ENCODE peak calls at places on chromosomes 5 and 9, in five cellular contexts. One of them, this sample, is unnamed.
A peak's percentile ranks its signal among the peaks of the same experiment; 100 is the strongest.

GRCh38 chr5:53783624-53784228 is 223.3 kb downstream of the NDUFS4 start:
- DNase-seq in stimulated activated CD4-positive, alpha-beta T cell treated with anti-CD3 and anti-CD28 coated beads, Interleukin-4, amount 100 ng/mL, for 24 hours: no peak
- DNase-seq in left colon: no peak
- DNase-seq in fibroblast of mammary gland: no peak
- DNase-seq in AG08396: no peak
- DNase-seq in this sample: no peak

GRCh38 chr9:14482856-14483255 is 168.9 kb upstream of the NFIB start:
- DNase-seq in fibroblast of mammary gland: no peak
- DNase-seq in AG08396: no peak
- DNase-seq in left colon: no peak
- DNase-seq in stimulated activated CD4-positive, alpha-beta T cell treated with anti-CD3 and anti-CD28 coated beads, Interleukin-4, amount 100 ng/mL, for 24 hours: no peak
- DNase-seq in this sample: no peak

GRCh38 chr5:173634465-173634983 is 18.1 kb upstream of the BOD1 start:
- DNase-seq in left colon: no peak
- DNase-seq in fibroblast of mammary gland: no peak
- DNase-seq in stimulated activated CD4-positive, alpha-beta T cell treated with anti-CD3 and anti-CD28 coated beads, Interleukin-4, amount 100 ng/mL, for 24 hours: no peak
- DNase-seq in AG08396: no peak
- DNase-seq in this sample: no peak

GRCh38 chr5:74316064-74316586 is 324.4 kb downstream of the ENC1 start:
- DNase-seq in stimulated activated CD4-positive, alpha-beta T cell treated with anti-CD3 and anti-CD28 coated beads, Interleukin-4, amount 100 ng/mL, for 24 hours: peak; percentile 27
- DNase-seq in fibroblast of mammary gland: peak; percentile 95
- DNase-seq in left colon: no peak
- DNase-seq in AG08396: peak; percentile 81
- DNase-seq in this sample: no peak

GRCh38 chr9:35930990-35931389 is 21.7 kb downstream of the SPAAR start:
- DNase-seq in stimulated activated CD4-positive, alpha-beta T cell treated with anti-CD3 and anti-CD28 coated beads, Interleukin-4, amount 100 ng/mL, for 24 hours: no peak
- DNase-seq in fibroblast of mammary gland: no peak
- DNase-seq in left colon: no peak
- DNase-seq in AG08396: no peak
- DNase-seq in this sample: no peak

GRCh38 chr5:69341520-69342161 is 9.0 kb upstream of the CCDC125 start:
- DNase-seq in left colon: no peak
- DNase-seq in fibroblast of mammary gland: peak; percentile 23
- DNase-seq in stimulated activated CD4-positive, alpha-beta T cell treated with anti-CD3 and anti-CD28 coated beads, Interleukin-4, amount 100 ng/mL, for 24 hours: no peak
- DNase-seq in AG08396: no peak
- DNase-seq in this sample: no peak

GRCh38 chr5:14802541-14802940 is 69.0 kb downstream of the ANKH start:
- DNase-seq in AG08396: no peak
- DNase-seq in left colon: no peak
- DNase-seq in fibroblast of mammary gland: no peak
- DNase-seq in stimulated activated CD4-positive, alpha-beta T cell treated with anti-CD3 and anti-CD28 coated beads, Interleukin-4, amount 100 ng/mL, for 24 hours: no peak
- DNase-seq in this sample: no peak

GRCh38 chr9:87713278-87713989 is 12.5 kb upstream of the CTSL start:
- DNase-seq in fibroblast of mammary gland: peak; percentile 100
- DNase-seq in stimulated activated CD4-positive, alpha-beta T cell treated with anti-CD3 and anti-CD28 coated beads, Interleukin-4, amount 100 ng/mL, for 24 hours: peak; percentile 56
- DNase-seq in AG08396: peak; percentile 84
- DNase-seq in left colon: peak; percentile 45
- DNase-seq in this sample: peak; percentile 75

GRCh38 chr5:129716235-129717030 is 31.5 kb upstream of the MINAR2 start:
- DNase-seq in fibroblast of mammary gland: peak; percentile 52
- DNase-seq in AG08396: no peak
- DNase-seq in stimulated activated CD4-positive, alpha-beta T cell treated with anti-CD3 and anti-CD28 coated beads, Interleukin-4, amount 100 ng/mL, for 24 hours: no peak
- DNase-seq in left colon: no peak
- DNase-seq in this sample: no peak

GRCh38 chr5:149771216-149771973 is 41.3 kb downstream of the PPARGC1B start:
- DNase-seq in AG08396: no peak
- DNase-seq in fibroblast of mammary gland: no peak
- DNase-seq in left colon: no peak
- DNase-seq in stimulated activated CD4-positive, alpha-beta T cell treated with anti-CD3 and anti-CD28 coated beads, Interleukin-4, amount 100 ng/mL, for 24 hours: no peak
- DNase-seq in this sample: no peak

GRCh38 chr5:73816656-73817420 is 190.8 kb downstream of the ARHGEF28 start:
- DNase-seq in stimulated activated CD4-positive, alpha-beta T cell treated with anti-CD3 and anti-CD28 coated beads, Interleukin-4, amount 100 ng/mL, for 24 hours: no peak
- DNase-seq in AG08396: peak; percentile 29
- DNase-seq in fibroblast of mammary gland: peak; percentile 73
- DNase-seq in left colon: no peak
- DNase-seq in this sample: no peak

GRCh38 chr5:76855961-76856360 is 6.1 kb downstream of the S100Z start:
- DNase-seq in fibroblast of mammary gland: no peak
- DNase-seq in AG08396: no peak
- DNase-seq in left colon: no peak
- DNase-seq in stimulated activated CD4-positive, alpha-beta T cell treated with anti-CD3 and anti-CD28 coated beads, Interleukin-4, amount 100 ng/mL, for 24 hours: peak; percentile 20
- DNase-seq in this sample: peak; percentile 63

GRCh38 chr5:153517105-153517700 is 26.7 kb downstream of the GRIA1 start:
- DNase-seq in fibroblast of mammary gland: no peak
- DNase-seq in AG08396: no peak
- DNase-seq in left colon: no peak
- DNase-seq in stimulated activated CD4-positive, alpha-beta T cell treated with anti-CD3 and anti-CD28 coated beads, Interleukin-4, amount 100 ng/mL, for 24 hours: no peak
- DNase-seq in this sample: no peak

GRCh38 chr9:101479337-101480045 is 43.9 kb upstream of the ALDOB start:
- DNase-seq in left colon: peak; percentile 63
- DNase-seq in stimulated activated CD4-positive, alpha-beta T cell treated with anti-CD3 and anti-CD28 coated beads, Interleukin-4, amount 100 ng/mL, for 24 hours: no peak
- DNase-seq in AG08396: no peak
- DNase-seq in fibroblast of mammary gland: no peak
- DNase-seq in this sample: no peak

GRCh38 chr5:111756701-111757581 is at the start of gene NREP:
- DNase-seq in AG08396: peak; percentile 88
- DNase-seq in fibroblast of mammary gland: peak; percentile 97
- DNase-seq in left colon: peak; percentile 92
- DNase-seq in stimulated activated CD4-positive, alpha-beta T cell treated with anti-CD3 and anti-CD28 coated beads, Interleukin-4, amount 100 ng/mL, for 24 hours: peak; percentile 71
- DNase-seq in this sample: peak; percentile 80

GRCh38 chr5:24714757-24715156 is 70.0 kb upstream of the CDH10 start:
- DNase-seq in AG08396: no peak
- DNase-seq in stimulated activated CD4-positive, alpha-beta T cell treated with anti-CD3 and anti-CD28 coated beads, Interleukin-4, amount 100 ng/mL, for 24 hours: no peak
- DNase-seq in left colon: no peak
- DNase-seq in fibroblast of mammary gland: no peak
- DNase-seq in this sample: no peak

GRCh38 chr9:89674667-89675402 is 70.0 kb downstream of the GADD45G start:
- DNase-seq in fibroblast of mammary gland: peak; percentile 10
- DNase-seq in AG08396: no peak
- DNase-seq in left colon: peak; percentile 48
- DNase-seq in stimulated activated CD4-positive, alpha-beta T cell treated with anti-CD3 and anti-CD28 coated beads, Interleukin-4, amount 100 ng/mL, for 24 hours: no peak
- DNase-seq in this sample: no peak

GRCh38 chr5:2817031-2817603 is 65.6 kb upstream of the IRX2 start:
- DNase-seq in stimulated activated CD4-positive, alpha-beta T cell treated with anti-CD3 and anti-CD28 coated beads, Interleukin-4, amount 100 ng/mL, for 24 hours: no peak
- DNase-seq in fibroblast of mammary gland: no peak
- DNase-seq in left colon: no peak
- DNase-seq in AG08396: no peak
- DNase-seq in this sample: no peak

GRCh38 chr9:14538529-14538928 is 154.7 kb downstream of the ZDHHC21 start:
- DNase-seq in stimulated activated CD4-positive, alpha-beta T cell treated with anti-CD3 and anti-CD28 coated beads, Interleukin-4, amount 100 ng/mL, for 24 hours: no peak
- DNase-seq in left colon: no peak
- DNase-seq in fibroblast of mammary gland: no peak
- DNase-seq in AG08396: no peak
- DNase-seq in this sample: no peak

GRCh38 chr9:72333758-72334157 is 31.2 kb downstream of the ZFAND5 start:
- DNase-seq in AG08396: no peak
- DNase-seq in stimulated activated CD4-positive, alpha-beta T cell treated with anti-CD3 and anti-CD28 coated beads, Interleukin-4, amount 100 ng/mL, for 24 hours: no peak
- DNase-seq in left colon: no peak
- DNase-seq in fibroblast of mammary gland: no peak
- DNase-seq in this sample: no peak

GRCh38 chr5:116498478-116498877 is 76.1 kb downstream of the SEMA6A start:
- DNase-seq in left colon: peak; percentile 16
- DNase-seq in AG08396: no peak
- DNase-seq in fibroblast of mammary gland: no peak
- DNase-seq in stimulated activated CD4-positive, alpha-beta T cell treated with anti-CD3 and anti-CD28 coated beads, Interleukin-4, amount 100 ng/mL, for 24 hours: no peak
- DNase-seq in this sample: no peak

This sample was measured in activated CD4-positive, alpha-beta memory T cell treated with anti-CD3 and anti-CD28 coated beads, Interleukin-2, amount 10 ng/mL, durations not matched to agents 7 days and 5 days.